ENCODE peak calls at places on chromosome X, in seven cellular contexts. F, V, A, G, P, Z and T are unnamed samples.
A peak's percentile ranks its signal among the peaks of the same experiment; 100 is the strongest.

GRCh38 chrX:44784241-44784640 is 59.6 kb upstream of the DUSP21 start:
- DNase-seq in F (peak; percentile 60), A (no peak), V (no peak), G (no peak), Z (no peak), P (no peak), T (no peak)

GRCh38 chrX:31483336-31483735 is 411.5 kb upstream of the FTHL17 start:
- DNase-seq in F (peak; percentile 59), P (no peak), Z (no peak), V (no peak), G (no peak), A (no peak), T (no peak)

GRCh38 chrX:36650622-36651021 is 357.5 kb upstream of the FAM47C start:
- DNase-seq in A (no peak), P (no peak), F (no peak), Z (no peak), V (no peak), G (no peak), T (no peak)

GRCh38 chrX:12360389-12360788 is 222.1 kb downstream of the FRMPD4 start:
- DNase-seq in F (peak; percentile 87), G (no peak), Z (no peak), V (no peak), P (peak; percentile 46), A (no peak), T (no peak)

GRCh38 chrX:2500681-2501151 is at the start of the genes DHRSX and ZBED1:
- DNase-seq in V (peak; percentile 95), A (peak; percentile 40), F (peak; percentile 49), G (peak; percentile 63), P (no peak), Z (peak; percentile 48), T (no peak)

GRCh38 chrX:40928076-40928475 is 157.2 kb upstream of the USP9X start:
- DNase-seq in G (no peak), Z (no peak), F (no peak), V (no peak), P (no peak), A (no peak), T (no peak)

GRCh38 chrX:151488677-151489076 is 74.8 kb upstream of the PASD1 start:
- DNase-seq in V (peak; percentile 17), Z (peak; percentile 23), A (peak; percentile 4), P (no peak), F (peak; percentile 3), G (no peak), T (no peak)

GRCh38 chrX:17553451-17553850 is 178.5 kb downstream of the NHS start:
- DNase-seq in A (peak; percentile 48), V (no peak), P (peak; percentile 24), G (no peak), Z (no peak), F (peak; percentile 71), T (no peak)

GRCh38 chrX:46461653-46462191 is 83.5 kb downstream of the ZNF674 start:
- DNase-seq in G (no peak), Z (peak; percentile 4), F (no peak), A (no peak), P (no peak), V (peak; percentile 3), T (no peak)

GRCh38 chrX:16975233-16975632 is 28.8 kb downstream of the REPS2 start:
- DNase-seq in Z (no peak), V (no peak), G (no peak), F (no peak), P (no peak), A (no peak), T (no peak)

GRCh38 chrX:455199-455598 is 68.5 kb upstream of the PPP2R3B start:
- DNase-seq in P (no peak), F (no peak), G (no peak), V (no peak), A (no peak), Z (no peak), T (peak; percentile 34)

GRCh38 chrX:149487292-149487691 is 17.8 kb downstream of the IDS start:
- DNase-seq in P (no peak), A (no peak), V (no peak), Z (peak; percentile 41), F (peak; percentile 28), G (no peak), T (no peak)

GRCh38 chrX:36445576-36445975 is 526.0 kb downstream of the CFAP47 start:
- DNase-seq in V (no peak), F (no peak), Z (no peak), A (no peak), G (no peak), P (no peak), T (no peak)